ENCODE peak calls at places on chromosome 15, in five cellular contexts. One of them, this sample, is unnamed.

GRCh38 chr15:55485273-55485672 is 22.8 kb downstream of the DNAAF4 start:
- DNase-seq in thoracic aorta: no peak
- DNase-seq in CD4-positive, CD25-positive, alpha-beta regulatory T cell: no peak
- DNase-seq in sigmoid colon: no peak
- DNase-seq in tibial artery: no peak
- DNase-seq in this sample: no peak

GRCh38 chr15:69468241-69469121 is 15.9 kb downstream of the RPLP1 start:
- DNase-seq in sigmoid colon: no peak
- DNase-seq in thoracic aorta: no peak
- DNase-seq in CD4-positive, CD25-positive, alpha-beta regulatory T cell: peak; percentile 90
- DNase-seq in tibial artery: peak; percentile 47
- DNase-seq in this sample: peak; percentile 8

GRCh38 chr15:67511606-67512005 is 9.3 kb upstream of the C15orf61 start:
- DNase-seq in CD4-positive, CD25-positive, alpha-beta regulatory T cell: peak; percentile 33
- DNase-seq in thoracic aorta: no peak
- DNase-seq in tibial artery: no peak
- DNase-seq in sigmoid colon: no peak
- DNase-seq in this sample: no peak

GRCh38 chr15:51841401-51842040 is 12.1 kb downstream of the TMOD3 start:
- DNase-seq in sigmoid colon: no peak
- DNase-seq in tibial artery: no peak
- DNase-seq in CD4-positive, CD25-positive, alpha-beta regulatory T cell: no peak
- DNase-seq in thoracic aorta: no peak
- DNase-seq in this sample: no peak

GRCh38 chr15:33934896-33935295 is 33.4 kb upstream of the CHRM5 start:
- DNase-seq in thoracic aorta: no peak
- DNase-seq in CD4-positive, CD25-positive, alpha-beta regulatory T cell: no peak
- DNase-seq in sigmoid colon: no peak
- DNase-seq in tibial artery: no peak
- DNase-seq in this sample: no peak

GRCh38 chr15:66095871-66096710 is 157.5 kb downstream of the MEGF11 start:
- DNase-seq in tibial artery: peak; percentile 55
- DNase-seq in sigmoid colon: peak; percentile 55
- DNase-seq in thoracic aorta: no peak
- DNase-seq in CD4-positive, CD25-positive, alpha-beta regulatory T cell: no peak
- DNase-seq in this sample: no peak

GRCh38 chr15:39579487-39580116 is 1.3 kb upstream of the THBS1 start:
- DNase-seq in sigmoid colon: peak; percentile 91
- DNase-seq in tibial artery: peak; percentile 84
- DNase-seq in CD4-positive, CD25-positive, alpha-beta regulatory T cell: no peak
- DNase-seq in thoracic aorta: no peak
- DNase-seq in this sample: no peak

GRCh38 chr15:66943456-66944095 is 121.8 kb upstream of the SMAD3 start:
- DNase-seq in thoracic aorta: no peak
- DNase-seq in tibial artery: peak; percentile 56
- DNase-seq in sigmoid colon: peak; percentile 39
- DNase-seq in CD4-positive, CD25-positive, alpha-beta regulatory T cell: no peak
- DNase-seq in this sample: no peak

GRCh38 chr15:29403778-29404177 is 134.2 kb upstream of the NSMCE3 start:
- DNase-seq in CD4-positive, CD25-positive, alpha-beta regulatory T cell: no peak
- DNase-seq in sigmoid colon: no peak
- DNase-seq in thoracic aorta: no peak
- DNase-seq in tibial artery: no peak
- DNase-seq in this sample: no peak

GRCh38 chr15:88697276-88697675 is 58.5 kb downstream of the ISG20 start:
- DNase-seq in sigmoid colon: no peak
- DNase-seq in tibial artery: no peak
- DNase-seq in thoracic aorta: no peak
- DNase-seq in CD4-positive, CD25-positive, alpha-beta regulatory T cell: no peak
- DNase-seq in this sample: no peak

GRCh38 chr15:61097852-61098251 is 131.2 kb downstream of the RORA start:
- DNase-seq in sigmoid colon: no peak
- DNase-seq in thoracic aorta: no peak
- DNase-seq in CD4-positive, CD25-positive, alpha-beta regulatory T cell: no peak
- DNase-seq in tibial artery: no peak
- DNase-seq in this sample: no peak

GRCh38 chr15:60720084-60720483 is 241.1 kb upstream of the ICE2 start:
- DNase-seq in CD4-positive, CD25-positive, alpha-beta regulatory T cell: no peak
- DNase-seq in tibial artery: no peak
- DNase-seq in thoracic aorta: no peak
- DNase-seq in sigmoid colon: no peak
- DNase-seq in this sample: no peak

GRCh38 chr15:55823191-55823670 is 80.3 kb upstream of the PRTG start:
- DNase-seq in thoracic aorta: no peak
- DNase-seq in tibial artery: no peak
- DNase-seq in CD4-positive, CD25-positive, alpha-beta regulatory T cell: no peak
- DNase-seq in sigmoid colon: no peak
- DNase-seq in this sample: peak; percentile 94

GRCh38 chr15:80804970-80805495 is 25.9 kb downstream of the CEMIP start:
- DNase-seq in CD4-positive, CD25-positive, alpha-beta regulatory T cell: no peak
- DNase-seq in tibial artery: no peak
- DNase-seq in sigmoid colon: no peak
- DNase-seq in thoracic aorta: no peak
- DNase-seq in this sample: no peak

GRCh38 chr15:82108489-82109078 is 62.8 kb upstream of the MEX3B start:
- DNase-seq in thoracic aorta: no peak
- DNase-seq in sigmoid colon: peak; percentile 70
- DNase-seq in tibial artery: no peak
- DNase-seq in CD4-positive, CD25-positive, alpha-beta regulatory T cell: peak; percentile 63
- DNase-seq in this sample: peak; percentile 92

GRCh38 chr15:33310481-33311311 is at the start of gene RYR3:
- DNase-seq in CD4-positive, CD25-positive, alpha-beta regulatory T cell: no peak
- DNase-seq in thoracic aorta: no peak
- DNase-seq in sigmoid colon: peak; percentile 81
- DNase-seq in tibial artery: peak; percentile 73
- DNase-seq in this sample: no peak

GRCh38 chr15:60396964-60397771 is 618 bp downstream of the ANXA2 start:
- DNase-seq in thoracic aorta: peak; percentile 35
- DNase-seq in tibial artery: peak; percentile 87
- DNase-seq in CD4-positive, CD25-positive, alpha-beta regulatory T cell: peak; percentile 73
- DNase-seq in sigmoid colon: peak; percentile 83
- DNase-seq in this sample: peak; percentile 83

GRCh38 chr15:25183581-25184330 is 229.0 kb downstream of the SNRPN start:
- DNase-seq in CD4-positive, CD25-positive, alpha-beta regulatory T cell: no peak
- DNase-seq in tibial artery: peak; percentile 28
- DNase-seq in sigmoid colon: peak; percentile 36
- DNase-seq in thoracic aorta: no peak
- DNase-seq in this sample: no peak

GRCh38 chr15:57782731-57783130 is 76.2 kb downstream of the POLR2M start:
- DNase-seq in tibial artery: no peak
- DNase-seq in sigmoid colon: no peak
- DNase-seq in CD4-positive, CD25-positive, alpha-beta regulatory T cell: no peak
- DNase-seq in thoracic aorta: no peak
- DNase-seq in this sample: no peak

GRCh38 chr15:77584201-77584600 is 48.5 kb downstream of the LINGO1 start:
- DNase-seq in tibial artery: no peak
- DNase-seq in CD4-positive, CD25-positive, alpha-beta regulatory T cell: no peak
- DNase-seq in thoracic aorta: no peak
- DNase-seq in sigmoid colon: no peak
- DNase-seq in this sample: peak; percentile 36

GRCh38 chr15:70281811-70282307 is 184.1 kb upstream of the TLE3 start:
- DNase-seq in sigmoid colon: no peak
- DNase-seq in thoracic aorta: no peak
- DNase-seq in tibial artery: peak; percentile 65
- DNase-seq in CD4-positive, CD25-positive, alpha-beta regulatory T cell: peak; percentile 50
- DNase-seq in this sample: no peak

GRCh38 chr15:79089331-79089889 is 1.2 kb downstream of the RASGRF1 start:
- DNase-seq in CD4-positive, CD25-positive, alpha-beta regulatory T cell: no peak
- DNase-seq in thoracic aorta: no peak
- DNase-seq in tibial artery: no peak
- DNase-seq in sigmoid colon: no peak
- DNase-seq in this sample: no peak

GRCh38 chr15:34716111-34716510 is 38.7 kb downstream of the GJD2 start:
- DNase-seq in CD4-positive, CD25-positive, alpha-beta regulatory T cell: peak; percentile 7
- DNase-seq in sigmoid colon: no peak
- DNase-seq in thoracic aorta: no peak
- DNase-seq in tibial artery: no peak
- DNase-seq in this sample: no peak

GRCh38 chr15:70127797-70128756 is 30.4 kb upstream of the TLE3 start:
- DNase-seq in tibial artery: no peak
- DNase-seq in sigmoid colon: peak; percentile 25
- DNase-seq in thoracic aorta: no peak
- DNase-seq in CD4-positive, CD25-positive, alpha-beta regulatory T cell: no peak
- DNase-seq in this sample: no peak

GRCh38 chr15:100903191-100903590 is 16.0 kb upstream of the LRRK1 start:
- DNase-seq in CD4-positive, CD25-positive, alpha-beta regulatory T cell: no peak
- DNase-seq in sigmoid colon: no peak
- DNase-seq in tibial artery: no peak
- DNase-seq in thoracic aorta: no peak
- DNase-seq in this sample: no peak

GRCh38 chr15:38300395-38300794 is 47.8 kb downstream of the SPRED1 start:
- DNase-seq in CD4-positive, CD25-positive, alpha-beta regulatory T cell: no peak
- DNase-seq in sigmoid colon: no peak
- DNase-seq in tibial artery: no peak
- DNase-seq in thoracic aorta: no peak
- DNase-seq in this sample: no peak

GRCh38 chr15:79543097-79543496 is 111.0 kb downstream of the MINAR1 start:
- DNase-seq in sigmoid colon: no peak
- DNase-seq in CD4-positive, CD25-positive, alpha-beta regulatory T cell: no peak
- DNase-seq in tibial artery: no peak
- DNase-seq in thoracic aorta: no peak
- DNase-seq in this sample: no peak

GRCh38 chr15:47405768-47406167 is 311.5 kb upstream of the SEMA6D start:
- DNase-seq in thoracic aorta: no peak
- DNase-seq in sigmoid colon: no peak
- DNase-seq in CD4-positive, CD25-positive, alpha-beta regulatory T cell: no peak
- DNase-seq in tibial artery: no peak
- DNase-seq in this sample: no peak

GRCh38 chr15:39583586-39584265 is 2.8 kb downstream of the THBS1 start:
- DNase-seq in thoracic aorta: no peak
- DNase-seq in sigmoid colon: peak; percentile 70
- DNase-seq in tibial artery: no peak
- DNase-seq in CD4-positive, CD25-positive, alpha-beta regulatory T cell: peak; percentile 30
- DNase-seq in this sample: no peak

DNA sequence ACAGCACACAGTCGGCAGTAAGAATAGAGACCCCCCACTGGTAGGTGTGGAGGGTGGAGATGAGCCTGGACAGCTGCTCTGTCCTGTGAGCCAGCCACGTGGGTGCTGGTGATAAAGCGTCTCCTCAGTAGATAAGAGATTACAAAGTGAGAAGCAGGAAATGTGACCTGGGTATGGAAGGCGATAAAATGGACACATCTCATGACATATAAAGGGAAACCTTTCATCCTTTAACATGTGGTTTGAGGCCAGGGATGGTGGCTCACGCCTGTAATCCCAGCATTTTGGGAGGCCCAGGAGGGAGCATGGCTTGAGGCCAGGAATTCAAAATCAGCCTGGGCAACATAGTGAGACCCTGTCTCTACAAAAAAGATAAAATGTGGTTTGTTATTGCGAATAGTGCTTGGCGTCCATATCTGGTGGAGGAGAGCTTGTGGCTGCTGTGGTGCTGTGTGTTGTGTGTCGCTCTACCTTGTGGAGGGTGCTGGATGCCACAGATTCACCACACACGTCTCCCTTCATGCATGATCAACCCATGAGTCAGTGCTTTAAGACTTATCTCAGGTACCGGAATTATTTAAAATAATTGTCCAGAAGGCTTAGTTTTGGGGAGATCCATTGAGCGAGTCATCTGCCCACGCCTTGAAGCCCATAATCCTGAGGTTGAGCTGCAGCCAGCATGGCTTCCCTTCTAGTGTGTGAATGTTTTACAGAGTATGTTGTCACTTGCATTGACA is 157.0 kb downstream of the GABRG3 start:
- DNase-seq in tibial artery: no peak
- DNase-seq in sigmoid colon: no peak
- DNase-seq in thoracic aorta: no peak
- DNase-seq in CD4-positive, CD25-positive, alpha-beta regulatory T cell: no peak
- DNase-seq in this sample: no peak
- H3K4me1 ChIP-seq in tibial artery: no peaks in the 10 kb centered on the region
- H3K4me1 ChIP-seq in sigmoid colon: no peaks in the 10 kb centered on the region
- H3K4me1 ChIP-seq in thoracic aorta: no peaks in the 10 kb centered on the region
- H3K4me1 ChIP-seq in CD4-positive, CD25-positive, alpha-beta regulatory T cell: no peaks in the 10 kb centered on the region
- H3K4me1 ChIP-seq in this sample: no peaks in the 10 kb centered on the region

DNA sequence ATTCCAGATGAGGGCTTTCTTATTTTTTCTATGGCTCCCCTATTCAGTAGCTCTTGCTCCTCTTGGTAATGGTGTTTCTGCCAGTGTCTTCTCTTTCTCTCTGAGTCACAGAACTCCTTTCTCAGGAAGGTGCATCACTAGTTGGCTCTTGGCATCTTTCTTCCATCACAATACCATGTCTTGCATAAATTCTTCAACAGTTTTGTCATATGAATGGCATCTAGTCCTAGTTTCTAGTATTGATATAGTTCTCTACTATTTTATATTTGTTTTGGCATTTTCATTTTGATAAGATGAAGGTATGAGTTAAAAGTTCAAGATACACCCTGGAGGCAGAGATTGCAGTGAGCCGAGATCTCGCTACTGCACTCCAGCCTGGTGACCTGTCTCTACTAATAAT is 51.0 kb downstream of the REC114 start:
- DNase-seq in thoracic aorta: no peak
- DNase-seq in sigmoid colon: no peak
- DNase-seq in tibial artery: no peak
- DNase-seq in CD4-positive, CD25-positive, alpha-beta regulatory T cell: no peak
- DNase-seq in this sample: no peak
- H3K36me3 ChIP-seq in thoracic aorta: no peaks in the 10 kb centered on the region
- H3K36me3 ChIP-seq in sigmoid colon: no peaks in the 10 kb centered on the region
- H3K36me3 ChIP-seq in tibial artery: no peaks in the 10 kb centered on the region
- H3K36me3 ChIP-seq in CD4-positive, CD25-positive, alpha-beta regulatory T cell: no peaks in the 10 kb centered on the region
- H3K36me3 ChIP-seq in this sample: no peaks in the 10 kb centered on the region

GRCh38 chr15:63089260-63090043 is 32.2 kb upstream of the LACTB start:
- DNase-seq in tibial artery: no peak
- DNase-seq in CD4-positive, CD25-positive, alpha-beta regulatory T cell: no peak
- DNase-seq in sigmoid colon: peak; percentile 89
- DNase-seq in thoracic aorta: no peak
- DNase-seq in this sample: no peak
- H3K4me3 ChIP-seq in tibial artery: no peak overlapping the region
- H3K4me3 ChIP-seq in CD4-positive, CD25-positive, alpha-beta regulatory T cell: no peak overlapping the region
- H3K4me3 ChIP-seq in sigmoid colon: no peak overlapping the region
- H3K4me3 ChIP-seq in thoracic aorta: no peak overlapping the region
- H3K4me3 ChIP-seq in this sample: no peak overlapping the region

DNA sequence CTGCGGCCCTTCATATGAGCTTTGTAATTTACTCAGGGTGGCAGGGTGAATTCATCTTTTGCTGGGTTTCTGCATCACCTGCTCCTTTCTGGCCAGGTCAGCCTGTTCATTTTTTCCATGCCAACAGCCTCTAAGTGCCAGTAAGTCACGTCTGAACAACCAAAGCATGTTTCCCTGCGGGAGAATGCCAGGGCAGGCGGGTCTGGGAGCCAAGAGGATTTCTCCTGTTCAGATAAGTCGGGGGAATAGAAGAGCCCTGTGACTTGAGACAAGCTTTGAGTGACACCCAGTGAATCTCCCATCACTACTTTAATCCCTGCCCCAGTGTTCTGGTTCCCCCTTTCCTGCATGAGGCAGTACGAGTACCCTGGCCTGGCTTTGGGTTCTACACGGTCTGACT is 153.1 kb downstream of the PGPEP1L start:
- DNase-seq in sigmoid colon: no peak
- DNase-seq in thoracic aorta: no peak
- DNase-seq in tibial artery: peak; percentile 83
- DNase-seq in CD4-positive, CD25-positive, alpha-beta regulatory T cell: no peak
- DNase-seq in this sample: no peak
- H3K4me1 ChIP-seq in sigmoid colon: peaks cover 87% of the 10 kb centered on the region
- H3K4me1 ChIP-seq in thoracic aorta: peaks cover 57% of the 10 kb centered on the region
- H3K4me1 ChIP-seq in tibial artery: peaks cover 73% of the 10 kb centered on the region
- H3K4me1 ChIP-seq in CD4-positive, CD25-positive, alpha-beta regulatory T cell: peaks cover 33% of the 10 kb centered on the region
- H3K4me1 ChIP-seq in this sample: peaks cover 30% of the 10 kb centered on the region

This sample was measured in HAP-1.